ENCODE peak calls at places on chromosomes 11 and 22, in four cellular contexts. Q, H, Z and C are unnamed samples. For H3K4me1 and H3K27me3, the result is how much of the 10 kb centered on the place peaks cover.

GRCh38 chr11:72781313-72782080 is 12.3 kb downstream of the STARD10 start:
- DNase-seq in Q (no peak), H (no peak), Z (no peak), C (no peak)

GRCh38 chr11:90241414-90241813 is 18.6 kb upstream of the CHORDC1 start:
- DNase-seq in Q (peak), H (no peak), Z (no peak), C (no peak)

GRCh38 chr11:67356867-67357561 is 3.7 kb upstream of the POLD4 start:
- DNase-seq in Q (peak), H (no peak), Z (no peak), C (peak)

GRCh38 chr11:65151500-65151899 is 17.2 kb upstream of the SYVN1 start:
- DNase-seq in Q (no peak), H (no peak), Z (no peak), C (no peak)

GRCh38 chr11:61756452-61757212 is 4.2 kb downstream of the MYRF start:
- DNase-seq in Q (peak), H (no peak), Z (peak), C (no peak)

GRCh38 chr11:46296520-46297448 is 19.3 kb downstream of the CREB3L1 start:
- DNase-seq in Q (no peak), H (peak), Z (no peak), C (peak)

GRCh38 chr11:124108158-124108557 is 7.1 kb upstream of the VWA5A start:
- DNase-seq in Q (peak), H (no peak), Z (no peak), C (peak)

GRCh38 chr22:29799217-29799680 is 32.1 kb downstream of the UQCR10 start:
- DNase-seq in Q (peak), H (no peak), Z (no peak), C (no peak)

GRCh38 chr11:116855413-116855812 is 18.0 kb upstream of the APOA1 start:
- DNase-seq in Q (no peak), H (no peak), Z (no peak), C (no peak)
- H3K4me1 ChIP-seq in Q (under half), H (under half), Z (under half), C (under half)

GRCh38 chr22:45366713-45367112 is 46.7 kb downstream of the SMC1B start:
- DNase-seq in Q (no peak), H (no peak), Z (no peak), C (no peak)
- H3K27me3 ChIP-seq in Q (under half), H (under half), Z (under half), C (under half)

GRCh38 chr11:59400461-59401261 is 25.6 kb downstream of the OR5A2 start:
- DNase-seq in Q (no peak), H (no peak), Z (no peak), C (no peak)
- TF ChIP-seq SUZ12 in Q (no peak), H (no peak), Z (no peak), C (no peak)

GRCh38 chr11:93740802-93741093 is 547 bp downstream of the TAF1D start:
- DNase-seq in Q (peak), H (no peak), Z (no peak), C (no peak)

GRCh38 chr11:93743316-93743715 is 1.8 kb downstream of the C11orf54 start:
- DNase-seq in Q (no peak), H (no peak), Z (no peak), C (no peak)

GRCh38 chr11:93741094-93741881 is at the start of the genes C11orf54 and TAF1D:
- DNase-seq in Q (peak), H (peak), Z (peak), C (peak)

GRCh38 chr11:93740031-93740801 is 1.1 kb downstream of the TAF1D start:
- DNase-seq in Q (peak), H (no peak), Z (no peak), C (no peak)

GRCh38 chr11:93741882-93742226 is 382 bp downstream of the C11orf54 start:
- DNase-seq in Q (peak), H (no peak), Z (no peak), C (no peak)
- H3K4me1 ChIP-seq in Q (half or more), H (under half), Z (under half), C (under half)

GRCh38 chr11:8269636-8270035 is 6.0 kb upstream of the LMO1 start:
- DNase-seq in Q (no peak), H (no peak), Z (no peak), C (no peak)
- H3K27me3 ChIP-seq in Q (under half), H (under half), Z (under half), C (half or more)

GRCh38 chr22:32476286-32476685 is 1.7 kb downstream of the FBXO7 start:
- DNase-seq in Q (no peak), H (no peak), Z (no peak), C (no peak)
- TF ChIP-seq SUZ12 in Q (no peak), H (no peak), Z (no peak), C (no peak)

GRCh38 chr11:44948155-44948554 is 2.5 kb downstream of the TP53I11 start:
- DNase-seq in Q (no peak), H (no peak), Z (no peak), C (no peak)
- H3K4me1 ChIP-seq in Q (under half), H (under half), Z (under half), C (half or more)

DNA sequence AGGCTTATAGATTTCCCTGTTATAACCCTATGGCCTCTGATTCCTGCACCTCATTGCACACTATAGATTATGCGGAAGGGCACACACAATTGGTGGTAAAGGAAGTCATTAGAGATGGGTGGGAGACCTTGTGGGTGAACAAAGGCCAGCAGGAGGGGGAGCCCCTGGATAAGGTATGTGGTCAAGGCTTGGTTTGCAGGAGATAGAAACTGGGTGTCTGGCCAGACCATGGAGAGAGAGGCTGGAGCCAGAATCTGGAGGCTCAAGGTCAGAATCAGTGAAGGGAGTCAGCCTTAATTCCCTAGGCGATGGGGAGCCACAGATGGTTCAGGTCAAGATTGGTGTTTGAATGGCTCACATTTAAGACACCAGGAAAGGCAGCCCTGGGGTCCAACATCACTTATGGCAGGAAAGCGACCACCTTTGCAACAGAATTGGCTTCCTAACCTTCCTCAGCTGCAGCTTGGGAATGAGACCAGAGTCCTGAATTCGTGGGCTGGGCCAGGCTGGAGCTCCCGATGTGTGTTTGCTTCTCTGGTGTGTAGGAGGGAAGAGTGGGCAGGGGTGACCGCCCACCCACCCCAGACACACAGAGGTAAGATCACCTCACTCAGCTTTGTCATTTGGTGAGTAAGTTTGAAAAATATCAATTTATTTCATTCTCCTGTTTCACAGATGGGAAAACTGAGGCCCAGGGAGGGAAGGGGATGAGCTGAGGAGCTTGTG is 22.7 kb upstream of the SCUBE1 start:
- DNase-seq in Q (no peak), H (no peak), Z (no peak), C (no peak)
- H3K27me3 ChIP-seq in Q (under half), H (under half), Z (under half), C (under half)

DNA sequence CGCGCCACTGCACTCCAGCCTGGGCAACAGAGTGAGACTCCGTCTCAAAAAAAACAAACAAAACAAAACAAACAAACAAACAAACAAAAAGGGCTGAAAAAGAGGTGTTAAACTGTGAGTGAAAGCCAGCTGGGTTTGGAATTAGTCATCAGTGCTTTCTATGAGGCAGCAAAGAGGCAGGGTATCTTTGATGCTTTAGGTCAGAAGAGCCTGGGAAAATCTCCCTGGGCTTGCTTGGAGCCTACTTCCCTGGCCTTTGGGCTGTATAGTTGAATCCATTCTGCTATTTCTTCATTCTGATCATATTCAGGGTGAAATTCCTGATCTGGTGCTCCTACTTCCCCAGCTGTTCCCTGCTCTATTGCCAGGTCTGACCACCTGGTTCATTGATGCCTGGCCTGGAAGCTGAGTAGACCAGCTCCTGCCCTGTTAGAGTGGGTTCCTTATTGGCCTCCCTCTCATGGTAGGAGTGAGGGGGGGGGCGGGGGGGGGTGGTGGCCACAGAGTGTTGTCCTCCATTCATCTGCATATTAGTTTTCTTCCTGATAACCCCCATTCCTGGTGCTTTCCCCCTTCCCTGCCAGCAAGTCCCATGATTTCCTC is 65.6 kb downstream of the INSC start:
- DNase-seq in Q (no peak), H (no peak), Z (no peak), C (no peak)
- TF ChIP-seq SUZ12 in Q (no peak), H (no peak), Z (no peak), C (no peak)

DNA sequence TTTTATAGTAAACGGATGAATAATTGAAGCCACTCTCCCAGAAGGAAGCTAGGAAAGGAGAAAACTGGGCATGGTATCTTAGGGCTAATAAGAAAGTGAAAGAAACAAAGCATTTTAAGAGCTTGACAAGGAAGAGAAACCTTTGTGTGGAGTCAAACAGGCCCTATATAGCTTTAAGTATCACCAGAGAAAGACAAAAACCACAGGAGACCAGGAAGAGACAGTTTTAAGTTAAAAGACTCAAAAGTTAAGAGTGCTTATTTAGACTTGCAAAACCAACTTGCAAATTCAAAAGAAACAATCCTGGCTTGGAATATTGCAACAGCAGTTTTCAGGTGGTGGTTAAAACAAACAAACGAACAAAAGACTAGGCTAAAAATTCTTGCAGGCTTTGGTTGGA is 3.4 kb downstream of the PAK1 start:
- DNase-seq in Q (no peak), H (no peak), Z (no peak), C (peak)
- H3K4me1 ChIP-seq in Q (under half), H (under half), Z (under half), C (under half)